ENCODE peak calls at places on chromosome 1, in eight cellular contexts. G is progenitor cell of endocrine pancreas, X is dorsolateral prefrontal cortex, H is endothelial cell, Z is fibroblast of lung, E is kidney epithelial cell, P is AG09309, R is BJ. B is an unnamed sample.

GRCh38 chr1:155128755-155129473 is 1.2 kb downstream of the EFNA1 start:
- DNase-seq in G (no peak), X (peak; percentile 68), H (peak; percentile 49), Z (no peak), E (no peak), P (no peak), R (no peak), B (no peak)

GRCh38 chr1:31593770-31594632 is 17.7 kb downstream of the TINAGL1 start:
- DNase-seq in G (peak; percentile 57), X (no peak), H (peak; percentile 89), Z (peak; percentile 76), E (no peak), P (no peak), R (no peak), B (no peak)

GRCh38 chr1:54273092-54273836 is 73.3 kb downstream of the MRPL37 start:
- DNase-seq in G (peak; percentile 42), X (peak; percentile 80), H (no peak), Z (peak; percentile 96), E (peak; percentile 87), P (no peak), R (no peak), B (peak; percentile 74)

GRCh38 chr1:67126974-67127373 is 7.8 kb downstream of the C1orf141 start:
- DNase-seq in G (no peak), X (no peak), H (no peak), Z (no peak), E (no peak), P (no peak), R (no peak), B (no peak)

GRCh38 chr1:113542221-113542701 is 151.9 kb downstream of the MAGI3 start:
- DNase-seq in G (no peak), X (no peak), H (no peak), Z (peak; percentile 62), E (peak; percentile 38), P (no peak), R (no peak), B (no peak)

GRCh38 chr1:159996653-159997052 is 35.1 kb downstream of the PIGM start:
- DNase-seq in G (no peak), X (no peak), H (no peak), Z (peak; percentile 14), E (no peak), P (peak; percentile 74), R (peak; percentile 81), B (no peak)

GRCh38 chr1:215360786-215361185 is 206.3 kb upstream of the KCTD3 start:
- DNase-seq in G (no peak), X (no peak), H (no peak), Z (peak; percentile 12), E (no peak), P (no peak), R (no peak), B (no peak)

GRCh38 chr1:112397051-112397471 is 1.0 kb downstream of the CTTNBP2NL start:
- DNase-seq in G (no peak), X (no peak), H (no peak), Z (no peak), E (no peak), P (no peak), R (no peak), B (no peak)

GRCh38 chr1:14522331-14523241 is 75.9 kb upstream of the KAZN start:
- DNase-seq in G (no peak), X (no peak), H (no peak), Z (peak; percentile 92), E (no peak), P (peak; percentile 74), R (peak; percentile 9), B (no peak)

GRCh38 chr1:8816306-8816705 is 1.1 kb downstream of the RERE start:
- DNase-seq in G (no peak), X (no peak), H (no peak), Z (no peak), E (no peak), P (no peak), R (no peak), B (no peak)

GRCh38 chr1:32709075-32709474 is 6.5 kb upstream of the SYNC start:
- DNase-seq in G (no peak), X (no peak), H (no peak), Z (no peak), E (no peak), P (no peak), R (no peak), B (no peak)

DNA sequence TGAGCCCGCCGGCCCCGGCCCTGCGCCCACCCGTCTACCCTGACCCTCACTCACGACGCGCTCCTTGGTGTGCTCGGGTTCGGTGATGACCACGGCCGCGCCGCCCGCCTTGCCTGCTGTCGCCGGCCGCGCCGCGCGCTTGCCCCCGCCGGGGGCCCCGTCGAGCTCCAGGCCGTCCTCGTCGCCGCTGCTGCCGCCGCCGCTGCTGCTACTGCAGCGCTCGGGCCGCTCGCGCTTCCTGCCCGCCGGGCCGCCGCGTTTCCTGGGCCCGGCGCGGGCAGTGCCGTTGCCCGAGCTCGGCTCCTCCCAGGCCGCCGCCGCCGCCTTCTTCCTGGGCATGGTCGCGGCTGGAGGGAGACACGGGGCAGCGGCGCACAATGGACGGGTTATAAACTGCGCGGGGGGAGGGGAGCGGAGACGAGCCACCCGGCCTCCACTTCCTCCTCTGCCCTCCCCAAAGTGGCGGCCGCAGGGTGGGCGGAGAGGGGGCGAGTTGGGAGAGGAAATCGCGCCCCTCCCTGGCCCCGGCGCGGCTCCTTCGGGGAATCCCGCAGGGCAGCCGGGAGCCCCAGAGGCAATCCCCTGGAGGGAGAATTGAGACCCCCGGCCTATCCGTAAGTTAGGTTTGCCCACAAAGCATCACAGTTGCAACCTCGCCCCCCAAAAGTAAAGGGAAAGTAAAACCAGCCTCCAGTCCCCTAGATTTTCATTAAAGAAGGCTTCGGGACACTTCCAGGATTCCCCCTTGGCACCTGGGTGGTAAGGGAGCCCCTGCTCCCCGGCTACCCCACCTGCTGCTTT is 1.1 kb downstream of the RCC2 start:
- DNase-seq in G (peak; percentile 39), X (peak; percentile 59), H (peak; percentile 75), Z (peak; percentile 40), E (no peak), P (no peak), R (no peak), B (no peak)
- TF ChIP-seq CTCF in G (no peak), X (no peak), H (peak; percentile 7), Z (no peak), E (no peak), P (no peak), R (no peak), B (no peak)

DNA sequence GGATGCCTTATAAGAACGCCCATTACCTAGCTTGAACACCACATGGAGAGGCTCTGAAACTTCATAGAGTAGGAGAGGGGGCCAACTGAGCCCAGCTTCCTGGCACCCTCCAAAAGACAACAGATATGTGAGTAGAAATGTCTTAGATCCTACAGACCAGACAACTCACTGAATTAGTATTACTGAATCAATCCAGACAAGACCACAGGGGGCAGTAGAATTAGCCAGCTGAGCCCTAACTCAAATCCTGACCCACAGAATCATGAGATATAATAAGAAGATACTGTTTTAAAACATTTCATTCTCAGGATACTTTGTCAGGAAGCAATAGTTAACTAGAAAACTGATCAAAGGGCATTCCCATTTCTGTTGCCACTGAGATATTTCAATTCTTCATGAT is 45.8 kb upstream of the C1orf21 start:
- DNase-seq in G (no peak), X (no peak), H (no peak), Z (peak; percentile 9), E (no peak), P (no peak), R (no peak), B (no peak)
- TF ChIP-seq CTCF in G (peak; percentile 32), X (no peak), H (peak; percentile 11), Z (peak; percentile 38), E (no peak), P (peak; percentile 36), R (peak; percentile 22), B (peak; percentile 35)

DNA sequence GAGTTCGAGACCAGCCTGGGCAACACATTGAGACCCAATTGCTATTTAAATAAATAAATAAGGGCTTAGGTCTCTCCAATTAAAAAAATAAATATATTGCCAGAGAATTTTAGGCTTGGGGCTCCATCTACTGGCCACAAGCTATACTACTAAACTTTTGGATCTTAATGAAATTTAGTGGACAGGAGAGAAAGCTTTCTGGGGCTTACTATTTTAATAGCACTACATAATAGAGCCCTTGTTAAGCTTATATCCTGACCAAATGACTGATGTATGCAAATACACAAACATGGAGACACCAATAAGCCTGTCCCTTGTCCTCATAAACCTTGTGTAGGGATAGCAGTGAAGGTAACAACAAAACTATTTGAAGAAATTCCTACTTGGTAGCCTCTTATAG is 18.4 kb downstream of the CCT3 start:
- DNase-seq in G (no peak), X (no peak), H (no peak), Z (peak; percentile 58), E (no peak), P (no peak), R (no peak), B (peak; percentile 43)
- TF ChIP-seq CTCF in G (peak; percentile 70), X (peak; percentile 36), H (peak; percentile 51), Z (peak; percentile 61), E (peak; percentile 53), P (peak; percentile 52), R (peak; percentile 53), B (peak; percentile 53)

DNA sequence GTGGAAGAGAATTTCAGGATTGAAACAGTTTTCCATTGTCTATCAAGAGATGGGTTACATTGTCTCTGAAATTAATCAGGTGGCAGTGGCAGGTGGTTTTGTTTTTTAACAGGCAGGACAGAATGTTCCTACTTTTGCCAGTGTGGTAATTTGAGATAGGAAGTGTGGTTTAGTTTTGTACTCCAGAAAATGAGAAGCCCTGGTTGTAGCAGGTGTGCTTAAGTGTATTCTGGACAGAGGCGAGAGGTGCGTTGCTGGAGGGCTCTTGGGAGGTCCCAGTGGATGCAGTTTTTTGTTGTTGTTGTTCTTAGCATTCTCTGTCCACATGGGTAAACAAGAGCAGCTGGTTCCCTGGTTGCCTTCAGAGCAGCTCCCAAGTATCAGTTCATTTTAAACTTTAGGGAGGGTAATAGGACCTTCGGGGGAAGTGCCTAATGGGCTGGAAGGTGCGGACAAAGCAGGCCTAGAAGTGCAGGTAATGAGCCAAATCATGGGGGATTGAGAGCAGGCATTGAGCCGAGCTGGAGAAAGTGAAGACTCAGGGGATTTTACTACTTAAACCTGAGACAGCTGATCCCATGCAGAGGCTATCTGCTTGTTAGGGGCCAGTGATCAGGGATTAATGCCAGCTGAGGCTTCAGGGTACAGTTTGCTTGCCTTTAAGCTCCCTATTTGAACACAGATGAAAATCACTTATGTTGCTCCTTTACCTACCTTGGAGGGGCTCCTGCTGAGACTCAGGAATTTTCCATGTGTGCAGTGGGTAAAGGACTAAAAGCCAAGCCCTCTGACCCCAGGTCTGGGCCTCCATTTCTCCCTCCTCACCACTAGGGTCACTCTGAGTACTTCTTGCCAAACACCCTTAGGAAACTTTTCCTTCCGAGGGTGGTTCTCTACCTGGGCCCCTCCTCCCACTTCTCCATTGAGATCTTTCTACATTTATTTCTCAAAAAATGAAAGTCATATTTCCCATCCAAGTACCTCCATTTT is 6.1 kb downstream of the PFKFB2 start:
- DNase-seq in G (no peak), X (no peak), H (no peak), Z (no peak), E (no peak), P (no peak), R (no peak), B (peak; percentile 40)
- TF ChIP-seq CTCF in G (peak; percentile 42), X (no peak), H (no peak), Z (no peak), E (no peak), P (peak; percentile 3), R (no peak), B (no peak)

B was measured in D721Med.